ENCODE peak calls at places on chromosomes 16 and 17, in six cellular contexts. M is NCI-H69; V is activated T-cell treated with anti-CD3 and anti-CD28 coated beads for 1 hour; W is uterus; B is stimulated activated CD4-positive, alpha-beta T cell treated with anti-CD3 and anti-CD28 coated beads, Interleukin-2, amount 100 ng/mL, for 48 hours; I is EL. Q is an unnamed sample.

GRCh38 chr17:76492989-76493501 is 8.2 kb downstream of the RHBDF2 start:
- DNase-seq in I (peak), M (peak), W (peak), V (no peak), B (peak), Q (no peak)

GRCh38 chr17:30567231-30568116 is 90.3 kb downstream of the GOSR1 start:
- DNase-seq in M (no peak), B (no peak), I (no peak), V (no peak), W (no peak), Q (no peak)

GRCh38 chr17:73430848-73431247 is 119.0 kb upstream of the CDC42EP4 start:
- DNase-seq in I (no peak), V (no peak), W (no peak), M (peak), B (no peak), Q (no peak)

GRCh38 chr16:80084614-80085013 is 456.2 kb upstream of the DYNLRB2 start:
- DNase-seq in V (no peak), W (peak), B (no peak), I (peak), M (no peak), Q (peak)

GRCh38 chr17:73379814-73380213 is 68.0 kb upstream of the CDC42EP4 start:
- DNase-seq in V (no peak), W (no peak), M (no peak), I (no peak), B (no peak), Q (no peak)

GRCh38 chr16:84648595-84649510 is 542 bp downstream of the KLHL36 start:
- DNase-seq in B (no peak), M (peak), V (peak), I (no peak), W (peak), Q (peak)

GRCh38 chr17:82334204-82334621 is 647 bp upstream of the SECTM1 start:
- DNase-seq in M (no peak), I (no peak), V (no peak), B (no peak), W (no peak), Q (no peak)

GRCh38 chr17:50798424-50799344 is 31.4 kb upstream of the ANKRD40CL start:
- DNase-seq in W (no peak), B (no peak), I (no peak), V (no peak), M (peak), Q (no peak)

GRCh38 chr17:9472094-9472493 is 103.5 kb downstream of the STX8 start:
- DNase-seq in I (peak), V (no peak), M (no peak), W (no peak), B (no peak), Q (no peak)

GRCh38 chr17:9158545-9159452 is 137.5 kb downstream of the NTN1 start:
- DNase-seq in V (no peak), M (no peak), I (no peak), B (no peak), W (no peak), Q (no peak)

GRCh38 chr17:52419256-52419655 is 260.7 kb upstream of the CA10 start:
- DNase-seq in M (peak), V (no peak), B (no peak), I (no peak), W (no peak), Q (no peak)

GRCh38 chr16:54412777-54413455 is 126.3 kb upstream of the IRX3 start:
- DNase-seq in I (no peak), W (no peak), V (no peak), M (no peak), B (no peak), Q (no peak)

GRCh38 chr17:7476474-7476873 is 3.0 kb downstream of the ZBTB4 start:
- DNase-seq in W (no peak), B (no peak), I (peak), M (no peak), V (no peak), Q (peak)

GRCh38 chr17:82257473-82257872 is 16.0 kb downstream of the CSNK1D start:
- DNase-seq in V (peak), B (peak), I (no peak), M (peak), W (no peak), Q (no peak)

GRCh38 chr16:9840761-9841665 is 341.2 kb downstream of the GRIN2A start:
- DNase-seq in I (peak), W (no peak), M (no peak), V (no peak), B (no peak), Q (no peak)

GRCh38 chr16:1291576-1291974 is 17.9 kb upstream of the UBE2I start:
- DNase-seq in W (no peak), B (no peak), V (no peak), I (no peak), M (peak), Q (no peak)

GRCh38 chr17:510223-510917 is 157.8 kb upstream of the RPH3AL start:
- DNase-seq in V (no peak), W (no peak), B (no peak), I (no peak), M (no peak), Q (no peak)

GRCh38 chr17:81579821-81580321 is 27.7 kb upstream of the FAAP100 start:
- DNase-seq in B (no peak), W (no peak), I (peak), M (no peak), V (no peak), Q (no peak)

GRCh38 chr17:29659155-29659554 is 36.4 kb upstream of the CORO6 start:
- DNase-seq in W (no peak), V (no peak), I (no peak), B (no peak), M (no peak), Q (no peak)

GRCh38 chr16:77499373-77500285 is 64.8 kb upstream of the ADAMTS18 start:
- DNase-seq in W (peak), V (no peak), I (no peak), B (no peak), M (no peak), Q (peak)

GRCh38 chr16:392450-393027 is 4.5 kb upstream of the NME4 start:
- DNase-seq in I (no peak), W (no peak), B (no peak), V (no peak), M (no peak), Q (no peak)

GRCh38 chr17:8121531-8122390 is 2.1 kb downstream of the HES7 start:
- DNase-seq in V (no peak), B (peak), I (peak), W (peak), M (peak), Q (peak)

GRCh38 chr17:81927145-81927652 is 336 bp downstream of the MAFG start:
- DNase-seq in V (no peak), I (no peak), W (no peak), B (no peak), M (peak), Q (no peak)

GRCh38 chr17:43927101-43927935 is 15.0 kb downstream of the PPY start:
- DNase-seq in I (no peak), B (peak), W (no peak), M (peak), V (no peak), Q (no peak)

GRCh38 chr17:77649717-77650211 is 308.7 kb upstream of the TNRC6C start:
- DNase-seq in I (peak), V (no peak), M (no peak), W (no peak), B (no peak), Q (peak)

Q was measured in A549.